ENCODE peak calls at places on chromosomes 6 and 20, in four cellular contexts. V is heart right ventricle, O is mammary epithelial cell, N is tibial artery. L is an unnamed sample.

GRCh38 chr20:1528811-1529210 is 28.7 kb downstream of the SIRPD start:
- DNase-seq in V (no peak), O (peak; percentile 60), N (no peak), L (no peak)

GRCh38 chr20:16158090-16158975 is 414.9 kb downstream of the KIF16B start:
- DNase-seq in V (no peak), O (no peak), N (no peak), L (no peak)

GRCh38 chr20:45354423-45355208 is 6.4 kb upstream of the SDC4 start:
- DNase-seq in V (no peak), O (no peak), N (no peak), L (no peak)

GRCh38 chr20:34546751-34547181 is 11.8 kb upstream of the MAP1LC3A start:
- DNase-seq in V (no peak), O (no peak), N (no peak), L (no peak)

GRCh38 chr20:6416371-6416770 is 293.5 kb upstream of the FERMT1 start:
- DNase-seq in V (no peak), O (no peak), N (no peak), L (no peak)

GRCh38 chr20:46246527-46246926 is 61.8 kb downstream of the CDH22 start:
- DNase-seq in V (no peak), O (no peak), N (no peak), L (no peak)

GRCh38 chr6:132132420-132132819 is 181.2 kb upstream of the CCN2 start:
- DNase-seq in V (no peak), O (no peak), N (no peak), L (no peak)

GRCh38 chr6:155377061-155377460 is 62.8 kb upstream of the TFB1M start:
- DNase-seq in V (no peak), O (peak; percentile 86), N (no peak), L (no peak)

GRCh38 chr20:54566224-54566750 is 90.9 kb downstream of the DOK5 start:
- DNase-seq in V (no peak), O (no peak), N (no peak), L (no peak)

GRCh38 chr6:137000825-137001224 is 43.9 kb downstream of the IL20RA start:
- DNase-seq in V (no peak), O (peak; percentile 27), N (no peak), L (no peak)

GRCh38 chr6:34247481-34248197 is 1.2 kb downstream of the SMIM29 start:
- DNase-seq in V (no peak), O (no peak), N (no peak), L (no peak)

GRCh38 chr6:142013875-142014495 is 118.7 kb upstream of the GJE1 start:
- DNase-seq in V (no peak), O (no peak), N (no peak), L (no peak)

GRCh38 chr6:143141442-143141841 is 80.8 kb downstream of the AIG1 start:
- DNase-seq in V (no peak), O (no peak), N (no peak), L (no peak)

GRCh38 chr6:138159246-138159645 is 2.5 kb upstream of the ARFGEF3 start:
- DNase-seq in V (no peak), O (no peak), N (no peak), L (no peak)

GRCh38 chr6:3789018-3789895 is 37.7 kb upstream of the PXDC1 start:
- DNase-seq in V (no peak), O (peak; percentile 37), N (no peak), L (no peak)

GRCh38 chr6:56246941-56247653 is at the start of gene COL21A1:
- DNase-seq in V (peak; percentile 57), O (no peak), N (peak; percentile 39), L (peak; percentile 79)

GRCh38 chr6:135748189-135748588 is 103.3 kb upstream of the PDE7B start:
- DNase-seq in V (no peak), O (no peak), N (no peak), L (no peak)

GRCh38 chr6:157813757-157814455 is 9.1 kb upstream of the SNX9 start:
- DNase-seq in V (no peak), O (peak; percentile 71), N (peak; percentile 38), L (no peak)

DNA sequence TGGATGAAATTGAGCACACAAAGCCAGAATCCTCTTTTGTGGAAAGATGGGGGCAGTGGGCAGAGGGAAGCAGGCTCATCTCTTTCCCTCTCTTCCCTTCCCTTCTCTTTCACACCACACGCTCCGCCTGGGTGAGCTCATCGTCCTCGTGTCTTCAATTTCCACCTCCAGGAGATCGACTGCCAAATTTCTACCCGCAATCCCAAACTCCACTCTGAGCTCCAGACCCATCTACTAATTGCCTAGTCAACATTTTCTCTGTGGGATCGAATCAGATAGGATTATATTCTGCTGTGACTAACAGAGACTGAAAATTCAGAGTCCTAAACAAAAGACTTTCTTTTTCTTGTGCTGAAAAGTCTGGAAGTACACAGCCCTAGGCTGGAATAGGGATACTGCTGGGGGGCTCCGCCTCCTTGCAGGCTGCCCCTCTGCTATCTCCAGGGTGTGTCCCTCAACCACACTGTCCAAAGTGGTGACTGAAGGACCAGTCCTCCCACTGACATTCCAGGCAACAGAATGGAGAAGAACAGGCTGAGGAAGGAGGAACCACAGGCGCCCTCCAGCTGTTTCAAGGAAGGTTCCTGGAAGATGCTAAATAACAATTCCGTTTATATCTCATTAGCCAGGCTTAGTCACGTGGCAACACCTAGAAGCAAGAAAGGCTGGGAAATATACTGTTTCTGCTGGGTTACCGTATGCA is 5.0 kb upstream of the HSPA12B start:
- DNase-seq in V (no peak), O (peak; percentile 37), N (peak; percentile 66), L (no peak)
- H3K4me3 ChIP-seq in V (no peak overlapping the region), O (no peak overlapping the region), N (no peak overlapping the region), L (no peak overlapping the region)

GRCh38 chr6:32862725-32863124 is 8.7 kb downstream of the PSMB9 start:
- DNase-seq in V (no peak), O (no peak), N (no peak), L (no peak)

GRCh38 chr6:32867022-32867477 is 13.1 kb downstream of the PSMB9 start:
- DNase-seq in V (no peak), O (no peak), N (no peak), L (no peak)

GRCh38 chr6:32865724-32866443 is 11.9 kb downstream of the PSMB9 start:
- DNase-seq in V (no peak), O (no peak), N (no peak), L (no peak)

GRCh38 chr6:32867559-32868256 is 13.7 kb downstream of the PSMB9 start:
- DNase-seq in V (no peak), O (no peak), N (no peak), L (no peak)

GRCh38 chr6:32868257-32868788 is 14.3 kb downstream of the PSMB9 start:
- DNase-seq in V (peak; percentile 81), O (peak; percentile 54), N (peak; percentile 71), L (peak; percentile 73)
- H3K4me1 ChIP-seq in V (no peaks in the 10 kb centered on the region), O (no peaks in the 10 kb centered on the region), N (no peaks in the 10 kb centered on the region), L (peaks cover 12% of the 10 kb centered on the region)

GRCh38 chr6:75300206-75300605 is 15.6 kb upstream of the TMEM30A start:
- DNase-seq in V (no peak), O (no peak), N (no peak), L (no peak)
- H3K27ac ChIP-seq in V (peak overlapping the region; percentile 50), O (no peak overlapping the region), N (peak overlapping the region; percentile 26), L (no peak overlapping the region)

GRCh38 chr6:43095939-43096338 is 19.8 kb downstream of the PTK7 start:
- DNase-seq in V (no peak), O (no peak), N (no peak), L (no peak)

GRCh38 chr6:43093361-43094289 is 17.5 kb downstream of the PTK7 start:
- DNase-seq in V (peak; percentile 21), O (peak; percentile 78), N (peak; percentile 49), L (no peak)

GRCh38 chr6:43097502-43097901 is 21.4 kb downstream of the PTK7 start:
- DNase-seq in V (no peak), O (no peak), N (no peak), L (no peak)

GRCh38 chr6:43097098-43097489 is 21.0 kb downstream of the PTK7 start:
- DNase-seq in V (no peak), O (no peak), N (no peak), L (no peak)

DNA sequence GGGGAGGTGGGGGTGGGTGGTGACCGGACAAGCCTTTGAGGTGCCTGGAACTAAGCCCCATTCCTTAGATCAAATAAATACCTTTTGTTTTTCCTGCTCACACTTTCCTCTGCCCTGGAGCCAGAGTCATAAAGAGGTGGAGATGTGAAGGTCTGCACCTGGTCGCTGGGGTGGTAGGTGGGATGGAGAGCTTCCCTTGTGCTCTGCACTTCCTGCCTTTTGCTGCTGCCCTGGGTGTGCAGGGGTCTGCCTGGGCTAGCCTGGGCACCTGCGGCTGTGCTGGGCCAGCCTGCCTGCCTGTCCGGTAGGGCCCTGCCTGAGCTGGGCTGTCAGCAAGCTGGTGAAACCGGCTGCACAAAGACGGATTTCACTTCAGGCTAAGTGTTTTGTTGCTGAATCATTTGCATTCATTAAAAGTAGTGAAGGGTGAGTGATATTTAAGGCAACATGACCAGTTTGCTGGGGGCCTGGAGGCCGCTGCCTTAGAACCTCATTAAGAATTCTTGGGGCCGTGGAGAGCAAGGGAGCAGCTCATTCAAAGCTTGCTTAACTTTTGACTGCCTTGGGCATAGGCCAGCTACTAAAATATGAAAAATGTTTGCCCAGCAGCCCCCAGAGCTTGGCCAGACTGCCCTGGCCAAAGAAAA is 20.5 kb downstream of the PTK7 start:
- DNase-seq in V (no peak), O (peak; percentile 95), N (no peak), L (peak; percentile 84)
- H3K4me3 ChIP-seq in V (no peak overlapping the region), O (peak overlapping the region; percentile 54), N (no peak overlapping the region), L (no peak overlapping the region)